ENCODE peak calls at places on chromosome 11, in ten cellular contexts. V is RWPE1; X is NCI-H2029; P is colonic mucosa; J is iPS-NIHi11; G is putamen; F is Calu3; Z is DMS153; A is AG08396; K is effector CD4-positive, alpha-beta T cell. O is an unnamed sample.

GRCh38 chr11:79258606-79259005 is 182.2 kb downstream of the TENM4 start:
- DNase-seq in V (no peak), X (no peak), P (no peak), J (no peak), G (peak; percentile 66), F (no peak), Z (no peak), A (no peak), K (no peak), O (no peak)

GRCh38 chr11:102812188-102812587 is 14.2 kb upstream of the MMP1 start:
- DNase-seq in V (no peak), X (no peak), P (no peak), J (no peak), G (no peak), F (no peak), Z (no peak), A (no peak), K (no peak), O (no peak)

GRCh38 chr11:26806209-26806608 is 84.3 kb upstream of the SLC5A12 start:
- DNase-seq in V (peak; percentile 18), X (no peak), P (no peak), J (no peak), G (no peak), F (no peak), Z (no peak), A (peak; percentile 5), K (no peak), O (no peak)

GRCh38 chr11:120205596-120206161 is 5.2 kb upstream of the OAF start:
- DNase-seq in V (peak; percentile 50), X (no peak), P (no peak), J (no peak), G (no peak), F (no peak), Z (no peak), A (peak; percentile 70), K (no peak), O (no peak)

GRCh38 chr11:44731685-44732411 is 5.1 kb downstream of the TSPAN18 start:
- DNase-seq in V (no peak), X (no peak), P (no peak), J (no peak), G (no peak), F (no peak), Z (no peak), A (no peak), K (no peak), O (no peak)

GRCh38 chr11:13984616-13985474 is 22.3 kb downstream of the SPON1 start:
- DNase-seq in V (no peak), X (no peak), P (no peak), J (no peak), G (no peak), F (no peak), Z (no peak), A (peak; percentile 78), K (no peak), O (no peak)

GRCh38 chr11:2473361-2474058 is 28.7 kb downstream of the KCNQ1 start:
- DNase-seq in V (no peak), X (peak; percentile 57), P (no peak), J (peak; percentile 27), G (no peak), F (no peak), Z (peak; percentile 16), A (no peak), K (no peak), O (no peak)

GRCh38 chr11:10858505-10859360 is 880 bp upstream of the ZBED5 start:
- DNase-seq in V (peak; percentile 28), X (peak; percentile 69), P (peak; percentile 71), J (peak; percentile 56), G (no peak), F (peak; percentile 46), Z (peak; percentile 49), A (peak; percentile 46), K (peak; percentile 33), O (no peak)

GRCh38 chr11:108511851-108512474 is 13.8 kb upstream of the POGLUT3 start:
- DNase-seq in V (peak; percentile 21), X (no peak), P (no peak), J (no peak), G (no peak), F (no peak), Z (no peak), A (peak; percentile 39), K (no peak), O (peak; percentile 23)

GRCh38 chr11:118605116-118605867 is 2.1 kb upstream of the PHLDB1 start:
- DNase-seq in V (no peak), X (no peak), P (peak; percentile 57), J (no peak), G (peak; percentile 74), F (no peak), Z (no peak), A (peak; percentile 75), K (no peak), O (no peak)

GRCh38 chr11:93392862-93393261 is 62.3 kb downstream of the DEUP1 start:
- DNase-seq in V (no peak), X (no peak), P (no peak), J (no peak), G (no peak), F (no peak), Z (no peak), A (no peak), K (no peak), O (no peak)

GRCh38 chr11:76694664-76695063 is 24.1 kb upstream of the LRRC32 start:
- DNase-seq in V (no peak), X (no peak), P (no peak), J (no peak), G (no peak), F (no peak), Z (no peak), A (peak; percentile 61), K (no peak), O (peak; percentile 31)

GRCh38 chr11:36399745-36400144 is 103.7 kb downstream of the PRR5L start:
- DNase-seq in V (no peak), X (no peak), P (no peak), J (no peak), G (no peak), F (no peak), Z (no peak), A (no peak), K (no peak), O (no peak)

GRCh38 chr11:102807921-102808320 is 10.0 kb upstream of the MMP1 start:
- DNase-seq in V (no peak), X (no peak), P (no peak), J (peak; percentile 58), G (no peak), F (peak; percentile 75), Z (no peak), A (no peak), K (no peak), O (peak; percentile 75)

GRCh38 chr11:68503792-68504191 is 43.2 kb downstream of the PPP6R3 start:
- DNase-seq in V (no peak), X (peak; percentile 79), P (no peak), J (no peak), G (no peak), F (no peak), Z (no peak), A (no peak), K (no peak), O (no peak)

GRCh38 chr11:12280199-12280837 is 97.1 kb upstream of the PARVA start:
- DNase-seq in V (no peak), X (peak; percentile 79), P (no peak), J (no peak), G (no peak), F (no peak), Z (peak; percentile 43), A (no peak), K (no peak), O (no peak)

O was measured in A549.